ENCODE peak calls at places on chromosomes 7 and 10, in ten cellular contexts. T is OCI-LY7, O is neural progenitor cell, Y is astrocyte of the spinal cord, Z is stomach, X is RWPE1, A is upper lobe of left lung, U is mesothelial cell of epicardium, V is fibroblast of the aortic adventitia, W is PC-3. J is an unnamed sample.

GRCh38 chr10:72952189-72952900 is 2.3 kb downstream of the PLA2G12B start:
- DNase-seq in V (no peak), O (no peak), Y (no peak), Z (no peak), X (no peak), T (no peak), W (peak), A (no peak), U (no peak), J (no peak)

GRCh38 chr7:1993031-1993685 is 239.6 kb downstream of the MAD1L1 start:
- DNase-seq in X (no peak), Y (no peak), V (peak), W (no peak), A (no peak), O (no peak), U (no peak), T (no peak), Z (no peak), J (no peak)

GRCh38 chr10:113131611-113132330 is 181.7 kb downstream of the TCF7L2 start:
- DNase-seq in W (no peak), Y (peak), V (peak), Z (no peak), A (no peak), O (peak), X (no peak), U (no peak), T (no peak), J (no peak)

GRCh38 chr7:33640732-33641131 is 264.6 kb upstream of the BMPER start:
- DNase-seq in Z (no peak), X (no peak), T (no peak), W (no peak), O (no peak), A (no peak), U (no peak), V (peak), Y (no peak), J (no peak)

GRCh38 chr7:2162959-2163358 is 69.8 kb downstream of the MAD1L1 start:
- DNase-seq in U (no peak), A (no peak), V (peak), Z (no peak), O (no peak), Y (no peak), T (no peak), X (no peak), W (no peak), J (no peak)

GRCh38 chr7:45623740-45624391 is 49.7 kb downstream of the ADCY1 start:
- DNase-seq in A (no peak), V (no peak), U (no peak), O (no peak), X (no peak), Y (no peak), Z (no peak), W (no peak), T (no peak), J (no peak)

GRCh38 chr7:123329988-123330643 is 130.3 kb upstream of the SLC13A1 start:
- DNase-seq in X (no peak), V (no peak), T (no peak), Y (no peak), Z (no peak), U (no peak), W (no peak), A (no peak), O (no peak), J (no peak)

GRCh38 chr10:22693371-22693784 is 21.0 kb downstream of the PIP4K2A start:
- DNase-seq in V (peak), U (no peak), Y (peak), W (peak), Z (no peak), T (no peak), O (no peak), X (no peak), A (no peak), J (no peak)

GRCh38 chr7:33062023-33062781 is at the start of gene NT5C3A:
- DNase-seq in Y (peak), U (peak), X (peak), A (peak), V (peak), W (peak), O (peak), T (peak), Z (peak), J (peak)

GRCh38 chr7:150406311-150406564 is 27.1 kb downstream of the ZNF775 start:
- DNase-seq in A (no peak), W (no peak), Y (no peak), O (no peak), X (no peak), Z (no peak), T (peak), V (no peak), U (no peak), J (no peak)

GRCh38 chr10:131315343-131315742 is 3.8 kb upstream of the TCERG1L start:
- DNase-seq in W (no peak), U (no peak), A (no peak), Y (no peak), X (peak), V (no peak), T (no peak), O (no peak), Z (no peak), J (no peak)

GRCh38 chr7:25347360-25347759 is 119.1 kb upstream of the NPVF start:
- DNase-seq in U (no peak), Z (no peak), X (no peak), O (no peak), A (no peak), Y (no peak), V (no peak), T (no peak), W (no peak), J (no peak)

GRCh38 chr10:22831586-22831985 is 96.3 kb upstream of the ARMC3 start:
- DNase-seq in X (no peak), W (no peak), V (peak), T (no peak), U (no peak), Y (peak), O (no peak), Z (no peak), A (no peak), J (no peak)

GRCh38 chr7:74371381-74372059 is 82.2 kb upstream of the GTF2IRD1 start:
- DNase-seq in U (no peak), Z (peak), O (peak), W (no peak), X (peak), V (no peak), Y (no peak), A (peak), T (peak), J (no peak)

GRCh38 chr7:39005461-39005860 is 27.8 kb downstream of the POU6F2 start:
- DNase-seq in Z (no peak), O (no peak), A (no peak), V (no peak), T (no peak), X (no peak), Y (no peak), U (no peak), W (no peak), J (no peak)

GRCh38 chr10:21946946-21947345 is 56.6 kb downstream of the DNAJC1 start:
- DNase-seq in Z (no peak), T (no peak), X (no peak), U (no peak), Y (no peak), O (no peak), W (no peak), V (no peak), A (no peak), J (no peak)

GRCh38 chr10:34704526-34705184 is 110.4 kb downstream of the PARD3 start:
- DNase-seq in V (no peak), X (no peak), Y (no peak), O (no peak), Z (no peak), W (no peak), A (no peak), T (no peak), U (no peak), J (no peak)

GRCh38 chr7:151936207-151936606 is 20.0 kb upstream of the GALNTL5 start:
- DNase-seq in W (no peak), X (no peak), V (no peak), O (no peak), T (peak), Y (no peak), U (no peak), Z (no peak), A (peak), J (no peak)

GRCh38 chr10:55410415-55410885 is 609.4 kb upstream of the PCDH15 start:
- DNase-seq in X (no peak), W (peak), V (no peak), Y (no peak), O (peak), Z (no peak), U (no peak), A (peak), T (no peak), J (no peak)

GRCh38 chr7:42587826-42588225 is 324.0 kb downstream of the C7orf25 start:
- DNase-seq in Y (no peak), U (no peak), V (no peak), W (peak), Z (no peak), A (no peak), O (no peak), T (no peak), X (no peak), J (no peak)

GRCh38 chr7:4854916-4855315 is 6.9 kb downstream of the PAPOLB start:
- DNase-seq in A (no peak), T (no peak), V (no peak), Y (no peak), X (no peak), W (no peak), O (no peak), Z (no peak), U (no peak), J (no peak)

GRCh38 chr7:2049111-2049781 is 183.5 kb downstream of the MAD1L1 start:
- DNase-seq in Y (no peak), Z (no peak), V (no peak), U (no peak), T (no peak), W (no peak), X (no peak), A (no peak), O (no peak), J (no peak)

GRCh38 chr10:93859049-93859655 is 34.6 kb upstream of the SLC35G1 start:
- DNase-seq in V (peak), U (no peak), A (no peak), W (peak), X (peak), Y (peak), T (peak), O (peak), Z (no peak), J (no peak)
- TF ChIP-seq CTCF in V (peak), U (peak), A (no peak), W (peak), X (peak), Y (peak), T (peak), O (peak), Z (no peak), J (peak)

DNA sequence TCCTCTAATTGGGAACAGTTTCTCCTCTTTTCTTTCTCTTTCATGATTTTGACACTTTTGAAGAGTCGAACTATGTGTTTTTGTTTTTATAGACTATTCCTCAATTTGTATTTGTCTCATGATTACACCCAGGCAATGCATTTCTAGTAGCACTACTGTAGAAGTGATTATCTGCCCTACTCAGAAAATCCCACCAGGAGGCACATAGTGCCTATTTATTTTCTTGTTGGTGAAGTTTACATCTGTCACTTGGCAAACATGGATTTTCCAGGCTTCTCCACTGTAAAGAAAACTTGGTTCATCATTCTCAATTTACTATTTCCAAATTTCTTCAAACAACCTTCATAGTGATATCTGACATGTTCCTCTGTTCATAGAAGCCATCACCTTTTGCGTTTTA is 893.9 kb downstream of the CCSER2 start:
- DNase-seq in T (no peak), Z (no peak), X (no peak), V (no peak), W (no peak), U (no peak), A (no peak), O (no peak), Y (no peak), J (no peak)
- TF ChIP-seq CTCF in T (no peak), Z (no peak), X (no peak), V (no peak), W (no peak), U (no peak), A (no peak), O (peak), Y (no peak), J (no peak)

GRCh38 chr10:35780970-35781642 is 139.0 kb upstream of the FZD8 start:
- DNase-seq in Y (no peak), X (no peak), T (no peak), A (no peak), O (no peak), V (peak), W (peak), Z (no peak), U (no peak), J (no peak)
- TF ChIP-seq CTCF in Y (no peak), X (no peak), T (no peak), A (no peak), O (peak), V (no peak), W (peak), Z (no peak), U (no peak), J (no peak)

GRCh38 chr10:14558025-14558424 is 216.7 kb downstream of the FAM107B start:
- DNase-seq in W (no peak), A (no peak), Z (no peak), V (no peak), X (no peak), O (no peak), T (no peak), U (no peak), Y (no peak), J (no peak)
- TF ChIP-seq CTCF in W (no peak), A (no peak), Z (no peak), V (no peak), X (no peak), O (no peak), T (no peak), U (no peak), Y (no peak), J (no peak)

DNA sequence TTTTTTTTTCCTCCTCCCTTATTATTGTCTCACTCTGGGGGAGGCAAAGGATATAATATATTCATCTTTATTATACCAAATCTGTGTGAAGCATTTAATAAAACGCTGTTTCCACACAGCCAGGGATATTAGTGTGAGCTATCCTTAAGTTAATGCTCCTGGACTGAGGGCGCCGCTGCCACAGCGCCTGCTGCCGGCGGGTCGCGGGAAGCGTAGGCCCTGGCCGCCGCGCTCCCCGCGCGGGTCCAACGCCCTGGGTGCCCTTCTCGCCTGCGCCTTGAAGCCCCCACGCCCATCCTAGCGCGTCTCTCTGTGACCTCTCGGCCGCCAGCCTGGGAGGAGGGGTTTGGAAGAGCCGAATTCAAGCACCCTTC is 9.5 kb upstream of the LBX1 start:
- DNase-seq in V (no peak), W (peak), X (no peak), A (no peak), T (peak), O (peak), U (no peak), Z (no peak), Y (no peak), J (no peak)
- TF ChIP-seq CTCF in V (peak), W (peak), X (peak), A (peak), T (peak), O (peak), U (peak), Z (peak), Y (peak), J (peak)

GRCh38 chr10:26463986-26464385 is 25.8 kb downstream of the APBB1IP start:
- DNase-seq in Z (no peak), X (no peak), Y (no peak), T (no peak), O (no peak), W (no peak), V (no peak), A (no peak), U (no peak), J (no peak)
- TF ChIP-seq CTCF in Z (no peak), X (no peak), Y (no peak), T (no peak), O (no peak), W (no peak), V (no peak), A (no peak), U (no peak), J (no peak)

GRCh38 chr10:25028711-25029110 is 12.3 kb downstream of the THNSL1 start:
- DNase-seq in W (peak), Y (no peak), O (no peak), A (no peak), V (no peak), Z (no peak), T (no peak), X (no peak), U (no peak), J (no peak)

GRCh38 chr10:25024528-25024927 is 8.1 kb downstream of the THNSL1 start:
- DNase-seq in T (no peak), O (no peak), W (no peak), X (no peak), A (no peak), Z (no peak), Y (no peak), U (no peak), V (peak), J (no peak)

GRCh38 chr10:25023278-25023677 is 6.9 kb downstream of the THNSL1 start:
- DNase-seq in Y (peak), T (no peak), Z (no peak), V (no peak), W (no peak), O (no peak), U (no peak), X (no peak), A (no peak), J (no peak)

GRCh38 chr10:25029519-25029918 is 13.1 kb downstream of the THNSL1 start:
- DNase-seq in Y (no peak), X (no peak), T (no peak), A (no peak), V (no peak), U (no peak), O (no peak), W (no peak), Z (no peak), J (no peak)

GRCh38 chr10:25026463-25026862 is 10.1 kb downstream of the THNSL1 start:
- DNase-seq in A (no peak), Z (no peak), X (peak), T (no peak), U (no peak), O (no peak), W (peak), Y (peak), V (peak), J (no peak)
- TF ChIP-seq CTCF in A (no peak), Z (no peak), X (peak), T (peak), U (no peak), O (peak), W (peak), Y (no peak), V (peak), J (no peak)